ENCODE peak calls at places on chromosomes 16 and 17, in six cellular contexts. S, N, L, J, M and C are unnamed samples.

GRCh38 chr16:14249291-14250032 is 178.3 kb downstream of the MRTFB start:
- DNase-seq in M (peak), N (peak), J (peak), S (peak), L (no peak), C (peak)

GRCh38 chr16:87740909-87741424 is 24.8 kb downstream of the KLHDC4 start:
- DNase-seq in L (no peak), M (no peak), J (no peak), N (no peak), S (no peak), C (no peak)

GRCh38 chr17:1673041-1673790 is 11.5 kb downstream of the PRPF8 start:
- DNase-seq in M (no peak), N (no peak), L (no peak), J (no peak), S (no peak), C (no peak)

GRCh38 chr17:32609085-32609484 is 122.3 kb downstream of the CDK5R1 start:
- DNase-seq in S (no peak), N (peak), M (peak), J (peak), L (no peak), C (peak)

GRCh38 chr17:47188799-47189731 is at the start of gene CDC27:
- DNase-seq in M (peak), S (peak), N (peak), J (peak), L (peak), C (peak)

GRCh38 chr17:4487820-4488716 is 10.6 kb upstream of the SPNS2 start:
- DNase-seq in M (no peak), N (no peak), S (no peak), J (no peak), L (no peak), C (no peak)

GRCh38 chr17:2347805-2348685 is 10.7 kb downstream of the SGSM2 start:
- DNase-seq in N (no peak), L (peak), S (no peak), M (peak), J (no peak), C (no peak)

GRCh38 chr16:71542377-71542776 is 16.2 kb downstream of the CHST4 start:
- DNase-seq in N (no peak), S (peak), J (no peak), M (peak), L (no peak), C (peak)

GRCh38 chr16:10979717-10980601 is 35.6 kb downstream of the CLEC16A start:
- DNase-seq in M (peak), L (no peak), J (no peak), S (no peak), N (no peak), C (no peak)

GRCh38 chr16:1310832-1311200 is 1.4 kb downstream of the UBE2I start:
- DNase-seq in M (no peak), S (no peak), L (no peak), N (no peak), J (no peak), C (no peak)

GRCh38 chr17:28327031-28327607 is 8.1 kb downstream of the TMEM97 start:
- DNase-seq in J (no peak), M (no peak), S (no peak), L (no peak), N (peak), C (no peak)

GRCh38 chr16:86224126-86224525 is 286.2 kb upstream of the FOXF1 start:
- DNase-seq in M (no peak), S (no peak), N (no peak), J (no peak), L (no peak), C (no peak)

GRCh38 chr16:25841776-25842175 is 150.0 kb downstream of the HS3ST4 start:
- DNase-seq in M (no peak), S (no peak), J (no peak), N (no peak), L (no peak), C (no peak)

GRCh38 chr17:40499551-40500189 is 1.8 kb downstream of the TNS4 start:
- DNase-seq in M (peak), S (no peak), J (no peak), N (no peak), L (no peak), C (no peak)

GRCh38 chr16:21194771-21195301 is 16.5 kb downstream of the ZP2 start:
- DNase-seq in L (no peak), J (no peak), S (no peak), N (no peak), M (no peak), C (no peak)

GRCh38 chr17:79192503-79193500 is 118.2 kb downstream of the ENGASE start:
- DNase-seq in S (peak), J (no peak), M (no peak), N (no peak), L (peak), C (no peak)

GRCh38 chr17:13557077-13557476 is 44.7 kb downstream of the HS3ST3A1 start:
- DNase-seq in M (no peak), L (no peak), S (no peak), N (no peak), J (no peak), C (no peak)

GRCh38 chr16:89958068-89958467 is 9.5 kb downstream of the DEF8 start:
- DNase-seq in N (no peak), M (peak), L (no peak), S (peak), J (no peak), C (no peak)

GRCh38 chr16:82655315-82655714 is 28.5 kb downstream of the CDH13 start:
- DNase-seq in M (no peak), J (no peak), L (no peak), N (peak), S (no peak), C (no peak)

GRCh38 chr17:77516902-77517301 is 376.1 kb downstream of the SEC14L1 start:
- DNase-seq in J (no peak), S (no peak), M (no peak), L (no peak), N (no peak), C (no peak)

GRCh38 chr17:77385750-77386501 is 245.2 kb downstream of the SEC14L1 start:
- DNase-seq in L (no peak), M (no peak), S (peak), J (no peak), N (no peak), C (no peak)

GRCh38 chr17:48639982-48640857 is 14.1 kb upstream of the HOXB9 start:
- DNase-seq in M (no peak), L (no peak), S (no peak), N (no peak), J (no peak), C (no peak)

GRCh38 chr16:62041401-62041800 is 5.2 kb upstream of the CDH8 start:
- DNase-seq in N (no peak), S (no peak), J (no peak), L (no peak), M (peak), C (no peak)

GRCh38 chr17:47727704-47728036 is 5.4 kb upstream of the TBX21 start:
- DNase-seq in N (no peak), L (no peak), M (no peak), J (no peak), S (no peak), C (no peak)

GRCh38 chr17:66676421-66676820 is 158.5 kb upstream of the CACNG5 start:
- DNase-seq in L (no peak), J (no peak), M (no peak), N (no peak), S (no peak), C (no peak)

DNA sequence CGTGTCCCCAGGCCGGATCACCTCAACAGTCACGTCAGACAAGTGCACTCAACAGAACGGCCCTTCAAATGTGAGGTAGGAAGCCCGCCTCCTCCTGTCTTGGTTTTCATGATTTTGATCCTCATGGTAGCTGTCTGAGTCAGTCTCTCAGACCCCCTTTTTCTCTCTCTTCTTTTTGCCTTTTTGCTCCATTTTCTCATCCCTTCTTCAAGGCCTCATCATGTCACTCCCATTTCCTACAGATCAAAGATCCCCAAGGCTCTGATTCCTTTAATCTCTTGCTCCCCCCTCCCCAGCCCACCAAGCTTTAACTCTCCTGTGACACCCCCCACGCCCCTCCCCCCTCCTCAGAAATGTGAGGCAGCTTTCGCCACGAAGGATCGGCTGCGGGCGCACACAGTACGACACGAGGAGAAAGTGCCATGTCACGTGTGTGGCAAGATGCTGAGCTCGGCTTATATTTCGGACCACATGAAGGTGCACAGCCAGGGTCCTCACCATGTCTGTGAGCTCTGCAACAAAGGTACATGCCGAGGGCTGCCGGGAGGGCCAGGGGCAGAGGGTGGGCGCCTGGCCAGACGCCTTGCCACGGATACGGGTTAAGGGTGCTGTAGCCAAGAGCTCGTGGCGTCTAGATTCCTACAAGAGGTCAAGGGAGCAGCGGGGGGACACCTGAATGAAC is 2.0 kb downstream of the MAZ start:
- DNase-seq in M (no peak), N (no peak), S (no peak), L (no peak), J (no peak), C (no peak)
- TF ChIP-seq POLR2AphosphoS5 in M (no peak), N (no peak), S (no peak), L (peak), J (no peak), C (no peak)

GRCh38 chr16:12000032-12000431 is 23.5 kb downstream of the SNX29 start:
- DNase-seq in L (no peak), M (no peak), J (no peak), S (no peak), N (no peak), C (no peak)
- TF ChIP-seq POLR2A in L (no peak), M (no peak), J (no peak), S (no peak), N (no peak), C (no peak)

GRCh38 chr17:29569245-29569950 is 897 bp downstream of the TP53I13 start:
- DNase-seq in L (no peak), J (no peak), S (no peak), M (no peak), N (no peak), C (no peak)
- TF ChIP-seq TAF1 in L (no peak), J (no peak), S (no peak), M (no peak), N (no peak), C (no peak)

GRCh38 chr16:69709456-69710084 is 16.8 kb downstream of the NQO1 start:
- DNase-seq in N (peak), J (no peak), M (peak), L (no peak), S (peak), C (no peak)
- TF ChIP-seq POLR2AphosphoS5 in N (no peak), J (no peak), M (no peak), L (no peak), S (no peak), C (no peak)

GRCh38 chr17:68512247-68512966 is at the start of gene PRKAR1A:
- DNase-seq in M (peak), J (peak), N (peak), L (peak), S (peak), C (peak)

GRCh38 chr17:68511254-68511670 is 968 bp upstream of the PRKAR1A start:
- DNase-seq in J (no peak), L (no peak), N (no peak), S (no peak), M (no peak), C (no peak)

GRCh38 chr17:68513932-68514331 is 1.7 kb downstream of the PRKAR1A start:
- DNase-seq in N (no peak), S (no peak), L (no peak), M (no peak), J (no peak), C (no peak)

GRCh38 chr17:68512967-68513474 is 791 bp downstream of the PRKAR1A start:
- DNase-seq in L (no peak), M (no peak), N (no peak), J (no peak), S (peak), C (no peak)

GRCh38 chr17:68511671-68512246 is 471 bp upstream of the PRKAR1A start:
- DNase-seq in S (peak), J (peak), L (peak), N (no peak), M (peak), C (peak)
- TF ChIP-seq POLR2A in S (no peak), J (peak), L (no peak), N (no peak), M (no peak), C (no peak)

GRCh38 chr16:75160386-75160785 is 12.1 kb downstream of the ZFP1 start:
- DNase-seq in J (no peak), N (no peak), S (no peak), L (no peak), M (no peak), C (no peak)
- TF ChIP-seq TAF1 in J (no peak), N (no peak), S (no peak), L (no peak), M (no peak), C (no peak)

GRCh38 chr16:78589331-78589730 is 489.9 kb downstream of the WWOX start:
- DNase-seq in S (no peak), M (no peak), J (no peak), N (no peak), L (no peak), C (no peak)
- TF ChIP-seq POLR2AphosphoS5 in S (no peak), M (no peak), J (no peak), N (no peak), L (no peak), C (no peak)